ENCODE peak calls at places on chromosomes 5 and 9, in six cellular contexts. H is fibroblast of lung, T is lower leg skin, D is choroid plexus epithelial cell, X is foreskin fibroblast, O is OCI-LY7. Z is an unnamed sample.

GRCh38 chr9:134407123-134407779 is 81.0 kb downstream of the RXRA start:
- DNase-seq in H (peak), T (peak), D (peak), X (peak), O (peak), Z (peak)

GRCh38 chr5:92850886-92851285 is 730.1 kb downstream of the NR2F1-AS1 start:
- DNase-seq in H (peak), T (no peak), D (peak), X (peak), O (no peak), Z (no peak)

GRCh38 chr9:134339183-134339806 is 13.0 kb downstream of the RXRA start:
- DNase-seq in H (no peak), T (no peak), D (no peak), X (peak), O (no peak), Z (no peak)

GRCh38 chr5:118952992-118953651 is 35.2 kb downstream of the DTWD2 start:
- DNase-seq in H (no peak), T (no peak), D (no peak), X (peak), O (no peak), Z (no peak)

GRCh38 chr9:3181049-3181953 is 337.4 kb upstream of the PUM3 start:
- DNase-seq in H (no peak), T (no peak), D (peak), X (peak), O (peak), Z (no peak)

GRCh38 chr5:93607367-93608258 is 24.6 kb downstream of the NR2F1 start:
- DNase-seq in H (peak), T (no peak), D (peak), X (peak), O (peak), Z (no peak)

GRCh38 chr5:53814819-53815218 is 254.4 kb downstream of the NDUFS4 start:
- DNase-seq in H (no peak), T (no peak), D (no peak), X (no peak), O (no peak), Z (no peak)

GRCh38 chr5:163645421-163646416 is 140.3 kb downstream of the MAT2B start:
- DNase-seq in H (no peak), T (no peak), D (no peak), X (no peak), O (no peak), Z (no peak)

GRCh38 chr5:10891193-10891592 is 130.2 kb upstream of the DAP start:
- DNase-seq in H (no peak), T (no peak), D (no peak), X (no peak), O (no peak), Z (no peak)

GRCh38 chr5:125002727-125003598 is 256.5 kb upstream of the ZNF608 start:
- DNase-seq in H (no peak), T (no peak), D (no peak), X (peak), O (no peak), Z (no peak)

GRCh38 chr5:96734871-96735325 is 72.7 kb downstream of the CAST start:
- DNase-seq in H (no peak), T (no peak), D (no peak), X (peak), O (peak), Z (peak)

GRCh38 chr5:116442095-116442534 is 132.5 kb downstream of the SEMA6A start:
- DNase-seq in H (peak), T (no peak), D (peak), X (peak), O (no peak), Z (no peak)

GRCh38 chr5:149301049-149301743 is 29.5 kb downstream of the AFAP1L1 start:
- DNase-seq in H (no peak), T (no peak), D (no peak), X (no peak), O (no peak), Z (no peak)

GRCh38 chr5:168645195-168645594 is 66.0 kb upstream of the PANK3 start:
- DNase-seq in H (no peak), T (no peak), D (no peak), X (no peak), O (no peak), Z (no peak)

GRCh38 chr9:7802666-7803065 is 3.1 kb upstream of the DMAC1 start:
- DNase-seq in H (peak), T (no peak), D (no peak), X (peak), O (no peak), Z (no peak)

GRCh38 chr9:127123239-127123935 is 952 bp upstream of the ANGPTL2 start:
- DNase-seq in H (no peak), T (peak), D (no peak), X (peak), O (no peak), Z (no peak)

GRCh38 chr5:6632931-6633468 is at the start of the genes NSUN2 and SRD5A1:
- DNase-seq in H (peak), T (peak), D (peak), X (peak), O (peak), Z (peak)

GRCh38 chr5:77923666-77924065 is 147.5 kb upstream of the TBCA start:
- DNase-seq in H (no peak), T (no peak), D (no peak), X (no peak), O (no peak), Z (no peak)

GRCh38 chr5:163915481-163915961 is 410.1 kb downstream of the MAT2B start:
- DNase-seq in H (peak), T (no peak), D (peak), X (peak), O (peak), Z (peak)

GRCh38 chr5:69484891-69485290 is 7.7 kb upstream of the OCLN start:
- DNase-seq in H (no peak), T (no peak), D (peak), X (peak), O (no peak), Z (peak)

GRCh38 chr9:74887041-74887980 is at the start of gene TRPM6:
- DNase-seq in H (peak), T (peak), D (peak), X (peak), O (no peak), Z (peak)

GRCh38 chr9:135907006-135907434 is 326 bp downstream of the CAMSAP1 start:
- DNase-seq in H (no peak), T (no peak), D (no peak), X (peak), O (no peak), Z (no peak)

GRCh38 chr9:34362614-34363013 is 14.1 kb downstream of the MYORG start:
- DNase-seq in H (no peak), T (no peak), D (no peak), X (no peak), O (no peak), Z (no peak)

GRCh38 chr9:26800322-26800721 is 92.3 kb downstream of the CAAP1 start:
- DNase-seq in H (no peak), T (no peak), D (no peak), X (no peak), O (no peak), Z (no peak)

GRCh38 chr9:4099961-4100360 is 199.9 kb downstream of the GLIS3 start:
- DNase-seq in H (peak), T (no peak), D (peak), X (peak), O (no peak), Z (no peak)

GRCh38 chr5:130868186-130868821 is 296.8 kb downstream of the HINT1 start:
- DNase-seq in H (no peak), T (no peak), D (peak), X (no peak), O (no peak), Z (peak)

GRCh38 chr5:38533286-38534121 is 22.9 kb downstream of the LIFR start:
- DNase-seq in H (no peak), T (no peak), D (no peak), X (no peak), O (no peak), Z (no peak)

GRCh38 chr5:3157214-3157613 is 405.7 kb upstream of the IRX2 start:
- DNase-seq in H (no peak), T (no peak), D (no peak), X (no peak), O (no peak), Z (no peak)

GRCh38 chr5:80181618-80182211 is 74.1 kb downstream of the SERINC5 start:
- DNase-seq in H (no peak), T (peak), D (peak), X (peak), O (peak), Z (no peak)

GRCh38 chr9:3215658-3216057 is 310.1 kb downstream of the RFX3 start:
- DNase-seq in H (no peak), T (no peak), D (no peak), X (peak), O (no peak), Z (no peak)

DNA sequence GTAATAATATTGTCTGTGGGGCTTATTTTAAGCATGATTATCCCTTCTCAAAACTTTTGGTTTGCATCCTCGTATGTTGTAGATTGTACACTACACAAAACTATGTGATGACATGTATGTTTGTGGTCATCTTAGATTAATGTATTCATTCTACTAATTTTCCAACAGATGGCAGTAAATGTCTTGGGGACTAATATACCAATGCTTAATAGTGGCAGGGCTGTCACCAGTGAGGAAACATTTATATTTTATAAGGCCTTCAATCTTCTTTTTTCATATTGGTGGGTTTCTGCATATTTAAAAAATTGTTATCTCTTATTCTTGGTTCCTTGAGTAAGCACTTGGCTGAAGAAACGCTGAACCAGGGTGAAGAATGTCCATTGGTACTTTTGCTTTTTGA is 530.4 kb downstream of the RASEF start:
- DNase-seq in H (peak), T (no peak), D (peak), X (no peak), O (no peak), Z (no peak)
- TF ChIP-seq CTCF in H (no peak), T (no peak), D (peak), X (no peak), O (peak), Z (no peak)

GRCh38 chr5:34455096-34455495 is 201.0 kb upstream of the RAI14 start:
- DNase-seq in H (no peak), T (no peak), D (no peak), X (no peak), O (no peak), Z (no peak)

GRCh38 chr5:34459908-34460307 is 196.2 kb upstream of the RAI14 start:
- DNase-seq in H (no peak), T (no peak), D (no peak), X (no peak), O (peak), Z (no peak)

GRCh38 chr5:34464820-34465219 is 191.3 kb upstream of the RAI14 start:
- DNase-seq in H (no peak), T (no peak), D (no peak), X (no peak), O (no peak), Z (no peak)

GRCh38 chr5:34460496-34460895 is 195.6 kb upstream of the RAI14 start:
- DNase-seq in H (peak), T (no peak), D (no peak), X (peak), O (no peak), Z (no peak)
- H3K4me3 ChIP-seq in H (no peak), T (no peak), D (no peak), X (no peak), O (no peak), Z (no peak)

DNA sequence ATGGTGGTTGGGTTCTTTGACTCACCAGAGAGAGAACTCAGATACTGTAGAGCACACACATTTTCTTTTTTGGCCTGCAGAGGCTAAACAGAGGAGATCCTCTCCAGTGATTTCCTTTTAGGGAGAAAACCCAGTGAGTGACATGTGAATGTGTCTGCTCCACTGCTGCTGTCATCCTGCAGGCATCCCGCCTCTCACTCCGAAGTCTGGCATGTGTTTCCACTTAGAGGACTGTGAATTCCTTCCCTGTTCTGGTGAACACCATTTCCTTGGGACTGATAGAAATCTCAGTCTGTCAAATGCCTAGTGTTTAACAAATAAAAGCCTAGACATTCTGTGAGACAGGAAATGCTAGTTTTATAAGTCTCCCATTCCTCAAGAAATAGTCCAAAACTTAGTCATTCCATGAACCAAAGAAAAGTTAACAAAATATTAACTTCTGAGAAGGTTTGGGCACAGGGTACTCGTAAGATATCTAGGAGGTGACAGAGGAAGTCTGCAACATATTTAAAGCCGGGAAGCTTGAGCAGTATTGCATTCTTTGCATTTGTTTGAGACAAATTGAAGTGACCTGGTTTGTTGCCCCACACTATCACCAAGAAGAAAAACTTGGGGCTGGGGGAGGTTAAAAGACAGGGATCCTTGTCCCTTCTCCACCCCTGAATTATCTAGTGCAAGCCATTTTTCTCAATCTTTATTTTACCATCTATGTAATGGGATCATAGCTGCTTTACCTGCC is 74.9 kb upstream of the NIPAL4 start:
- DNase-seq in H (peak), T (peak), D (peak), X (peak), O (no peak), Z (peak)
- TF ChIP-seq CTCF in H (no peak), T (no peak), D (no peak), X (no peak), O (no peak), Z (no peak)

GRCh38 chr9:87684627-87685204 is 41.2 kb upstream of the CTSL start:
- DNase-seq in H (peak), T (no peak), D (peak), X (peak), O (no peak), Z (no peak)

GRCh38 chr9:87681271-87682061 is 44.5 kb upstream of the CTSL start:
- DNase-seq in H (no peak), T (no peak), D (no peak), X (no peak), O (no peak), Z (no peak)

GRCh38 chr9:87682618-87683017 is 43.3 kb upstream of the CTSL start:
- DNase-seq in H (no peak), T (no peak), D (no peak), X (no peak), O (no peak), Z (no peak)

GRCh38 chr9:87683751-87684626 is 41.9 kb upstream of the CTSL start:
- DNase-seq in H (no peak), T (no peak), D (no peak), X (no peak), O (no peak), Z (no peak)

GRCh38 chr9:87682085-87682484 is 43.8 kb upstream of the CTSL start:
- DNase-seq in H (no peak), T (no peak), D (no peak), X (no peak), O (no peak), Z (no peak)
- H3K4me3 ChIP-seq in H (no peak), T (no peak), D (no peak), X (no peak), O (no peak), Z (no peak)

Z was measured in AG04449.